ENCODE peak calls at places on chromosomes 2 and 18, in seven cellular contexts. One of them, this sample, is unnamed.

GRCh38 chr2:159010963-159011362 is 42.5 kb downstream of the TANC1 start:
- DNase-seq in heart right ventricle: no peak
- DNase-seq in sigmoid colon: no peak
- DNase-seq in nephron progenitor cell: no peak
- DNase-seq in A549: no peak
- DNase-seq in GM12865: no peak
- DNase-seq in AG09309: no peak
- DNase-seq in this sample: no peak

GRCh38 chr2:79129260-79129659 is 9.0 kb downstream of the REG1A start:
- DNase-seq in GM12865: no peak
- DNase-seq in heart right ventricle: no peak
- DNase-seq in AG09309: no peak
- DNase-seq in A549: no peak
- DNase-seq in sigmoid colon: no peak
- DNase-seq in nephron progenitor cell: no peak
- DNase-seq in this sample: no peak

GRCh38 chr18:8765692-8766463 is 60.5 kb downstream of the MTCL1 start:
- DNase-seq in heart right ventricle: no peak
- DNase-seq in GM12865: no peak
- DNase-seq in nephron progenitor cell: no peak
- DNase-seq in A549: no peak
- DNase-seq in sigmoid colon: no peak
- DNase-seq in AG09309: no peak
- DNase-seq in this sample: no peak

GRCh38 chr2:467101-467500 is 179.2 kb upstream of the ALKAL2 start:
- DNase-seq in A549: no peak
- DNase-seq in nephron progenitor cell: no peak
- DNase-seq in heart right ventricle: no peak
- DNase-seq in sigmoid colon: no peak
- DNase-seq in GM12865: no peak
- DNase-seq in AG09309: no peak
- DNase-seq in this sample: no peak

GRCh38 chr2:168424112-168424951 is 31.7 kb upstream of the CERS6 start:
- DNase-seq in A549: no peak
- DNase-seq in sigmoid colon: no peak
- DNase-seq in GM12865: peak
- DNase-seq in heart right ventricle: no peak
- DNase-seq in AG09309: peak
- DNase-seq in nephron progenitor cell: no peak
- DNase-seq in this sample: no peak

GRCh38 chr2:52658598-52658997 is 1109.0 kb upstream of the CHAC2 start:
- DNase-seq in AG09309: no peak
- DNase-seq in A549: no peak
- DNase-seq in sigmoid colon: no peak
- DNase-seq in heart right ventricle: no peak
- DNase-seq in nephron progenitor cell: no peak
- DNase-seq in GM12865: no peak
- DNase-seq in this sample: no peak

GRCh38 chr18:79855147-79855910 is 57.6 kb downstream of the KCNG2 start:
- DNase-seq in GM12865: peak
- DNase-seq in sigmoid colon: no peak
- DNase-seq in nephron progenitor cell: no peak
- DNase-seq in AG09309: no peak
- DNase-seq in A549: no peak
- DNase-seq in heart right ventricle: no peak
- DNase-seq in this sample: no peak

GRCh38 chr2:37648316-37649011 is 23.0 kb downstream of the CDC42EP3 start:
- DNase-seq in sigmoid colon: peak
- DNase-seq in nephron progenitor cell: no peak
- DNase-seq in heart right ventricle: peak
- DNase-seq in A549: no peak
- DNase-seq in AG09309: no peak
- DNase-seq in GM12865: peak
- DNase-seq in this sample: no peak

GRCh38 chr2:175926272-175926671 is 75.8 kb downstream of the LNPK start:
- DNase-seq in A549: no peak
- DNase-seq in sigmoid colon: no peak
- DNase-seq in nephron progenitor cell: no peak
- DNase-seq in GM12865: no peak
- DNase-seq in AG09309: peak
- DNase-seq in heart right ventricle: no peak
- DNase-seq in this sample: no peak

GRCh38 chr2:204051476-204051875 is 114.9 kb downstream of the ICOS start:
- DNase-seq in heart right ventricle: no peak
- DNase-seq in sigmoid colon: no peak
- DNase-seq in GM12865: no peak
- DNase-seq in AG09309: no peak
- DNase-seq in A549: peak
- DNase-seq in nephron progenitor cell: no peak
- DNase-seq in this sample: no peak

GRCh38 chr18:58579561-58580047 is 49.3 kb downstream of the ALPK2 start:
- DNase-seq in heart right ventricle: no peak
- DNase-seq in GM12865: no peak
- DNase-seq in nephron progenitor cell: no peak
- DNase-seq in A549: peak
- DNase-seq in sigmoid colon: no peak
- DNase-seq in AG09309: peak
- DNase-seq in this sample: no peak

GRCh38 chr2:200352631-200353030 is 46.1 kb downstream of the SPATS2L start:
- DNase-seq in AG09309: no peak
- DNase-seq in GM12865: no peak
- DNase-seq in A549: no peak
- DNase-seq in nephron progenitor cell: no peak
- DNase-seq in sigmoid colon: no peak
- DNase-seq in heart right ventricle: no peak
- DNase-seq in this sample: no peak

GRCh38 chr2:20080415-20080814 is 29.0 kb upstream of the LAPTM4A start:
- DNase-seq in sigmoid colon: no peak
- DNase-seq in GM12865: no peak
- DNase-seq in AG09309: no peak
- DNase-seq in heart right ventricle: no peak
- DNase-seq in A549: no peak
- DNase-seq in nephron progenitor cell: no peak
- DNase-seq in this sample: no peak

GRCh38 chr2:98538280-98539041 is 69.9 kb downstream of the COA5 start:
- DNase-seq in sigmoid colon: no peak
- DNase-seq in A549: no peak
- DNase-seq in nephron progenitor cell: no peak
- DNase-seq in GM12865: no peak
- DNase-seq in AG09309: peak
- DNase-seq in heart right ventricle: no peak
- DNase-seq in this sample: no peak

GRCh38 chr2:42510191-42510929 is 16.6 kb upstream of the KCNG3 start:
- DNase-seq in AG09309: no peak
- DNase-seq in A549: no peak
- DNase-seq in sigmoid colon: peak
- DNase-seq in GM12865: no peak
- DNase-seq in nephron progenitor cell: no peak
- DNase-seq in heart right ventricle: no peak
- DNase-seq in this sample: no peak

GRCh38 chr2:97796465-97797126 is 83.2 kb downstream of the ZAP70 start:
- DNase-seq in heart right ventricle: no peak
- DNase-seq in GM12865: no peak
- DNase-seq in A549: no peak
- DNase-seq in sigmoid colon: no peak
- DNase-seq in nephron progenitor cell: no peak
- DNase-seq in AG09309: no peak
- DNase-seq in this sample: no peak

GRCh38 chr2:150866431-150866830 is 379.0 kb upstream of the RND3 start:
- DNase-seq in nephron progenitor cell: no peak
- DNase-seq in GM12865: no peak
- DNase-seq in A549: no peak
- DNase-seq in AG09309: no peak
- DNase-seq in sigmoid colon: no peak
- DNase-seq in heart right ventricle: no peak
- DNase-seq in this sample: no peak

GRCh38 chr2:159614534-159615186 is 1.7 kb downstream of the BAZ2B start:
- DNase-seq in GM12865: no peak
- DNase-seq in A549: no peak
- DNase-seq in heart right ventricle: no peak
- DNase-seq in nephron progenitor cell: no peak
- DNase-seq in sigmoid colon: no peak
- DNase-seq in AG09309: no peak
- DNase-seq in this sample: no peak

GRCh38 chr2:17540813-17541513 is 467 bp downstream of the VSNL1 start:
- DNase-seq in sigmoid colon: no peak
- DNase-seq in nephron progenitor cell: no peak
- DNase-seq in heart right ventricle: no peak
- DNase-seq in GM12865: no peak
- DNase-seq in AG09309: no peak
- DNase-seq in A549: no peak
- DNase-seq in this sample: no peak
- TF ChIP-seq CTCF in sigmoid colon: no peak
- TF ChIP-seq CTCF in nephron progenitor cell: no peak
- TF ChIP-seq CTCF in heart right ventricle: no peak
- TF ChIP-seq CTCF in GM12865: no peak
- TF ChIP-seq CTCF in AG09309: no peak
- TF ChIP-seq CTCF in A549: no peak
- TF ChIP-seq CTCF in this sample: no peak

GRCh38 chr2:48946444-48947048 is 191.0 kb upstream of the LHCGR start:
- DNase-seq in nephron progenitor cell: peak
- DNase-seq in GM12865: peak
- DNase-seq in sigmoid colon: peak
- DNase-seq in heart right ventricle: peak
- DNase-seq in AG09309: peak
- DNase-seq in A549: peak
- DNase-seq in this sample: peak
- TF ChIP-seq CTCF in nephron progenitor cell: peak
- TF ChIP-seq CTCF in GM12865: peak
- TF ChIP-seq CTCF in sigmoid colon: peak
- TF ChIP-seq CTCF in heart right ventricle: peak
- TF ChIP-seq CTCF in AG09309: peak
- TF ChIP-seq CTCF in A549: peak
- TF ChIP-seq CTCF in this sample: peak

DNA sequence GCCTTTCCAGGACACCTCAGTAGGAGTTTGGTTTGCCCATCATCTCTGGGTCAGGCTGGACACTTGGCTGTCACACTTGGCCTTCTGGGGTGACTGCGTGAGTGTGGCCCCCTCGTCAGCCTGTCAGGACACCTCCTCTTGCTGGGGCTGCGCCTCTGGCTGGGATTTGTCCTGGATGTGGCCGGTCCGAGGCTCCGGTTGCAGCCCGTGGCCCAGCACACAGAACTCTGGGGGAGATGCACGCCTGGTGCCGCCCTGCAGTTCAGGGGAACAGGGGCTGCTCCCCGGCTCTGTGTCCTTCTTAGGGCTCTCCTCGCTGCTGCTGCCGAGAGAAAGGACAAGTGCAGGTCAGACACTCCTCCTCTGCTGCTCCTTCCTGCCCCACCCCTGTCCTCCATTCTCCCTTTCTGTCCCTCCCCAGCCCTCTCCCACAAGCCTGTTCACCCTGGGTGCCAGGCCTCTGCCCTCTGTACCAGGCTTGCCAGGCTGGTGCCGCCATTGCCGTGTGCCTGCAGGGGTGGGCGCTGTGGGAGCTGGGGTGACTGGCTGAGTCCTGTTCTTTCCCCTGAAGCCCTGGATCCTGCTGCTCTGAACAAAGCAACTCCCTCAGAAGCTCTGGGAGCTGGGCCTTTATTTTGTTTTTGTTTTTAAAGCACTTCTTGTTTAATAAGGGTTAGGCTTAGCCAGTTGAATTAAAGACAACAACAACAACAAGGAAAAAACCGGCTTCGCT is 9.4 kb downstream of the PCARE start:
- DNase-seq in heart right ventricle: no peak
- DNase-seq in sigmoid colon: no peak
- DNase-seq in nephron progenitor cell: no peak
- DNase-seq in GM12865: no peak
- DNase-seq in A549: no peak
- DNase-seq in AG09309: no peak
- DNase-seq in this sample: no peak
- TF ChIP-seq CTCF in heart right ventricle: no peak
- TF ChIP-seq CTCF in sigmoid colon: no peak
- TF ChIP-seq CTCF in nephron progenitor cell: no peak
- TF ChIP-seq CTCF in GM12865: no peak
- TF ChIP-seq CTCF in A549: no peak
- TF ChIP-seq CTCF in AG09309: no peak
- TF ChIP-seq CTCF in this sample: no peak

DNA sequence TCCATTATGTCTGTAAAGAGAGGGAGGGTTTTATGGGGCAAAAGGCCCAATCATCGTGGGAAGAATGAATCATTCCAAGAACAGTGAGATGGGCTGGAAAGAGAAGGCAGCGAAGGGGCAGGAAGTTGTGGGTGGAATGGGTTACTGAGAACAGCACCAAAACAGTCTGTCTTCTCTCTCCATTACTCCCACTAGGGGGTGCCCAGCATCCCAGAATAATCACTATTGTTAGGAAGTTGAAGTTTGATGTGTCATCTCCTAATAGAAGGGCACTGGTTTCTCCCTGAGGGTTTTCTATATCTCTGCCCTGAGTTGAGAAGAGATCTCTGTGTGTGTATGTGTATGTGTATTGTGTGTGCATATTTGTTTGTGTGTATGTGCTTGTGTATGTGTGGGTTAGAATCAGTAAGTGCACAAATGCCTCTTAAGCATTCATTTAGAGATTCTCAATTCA is 76.6 kb upstream of the MAP4K3 start:
- DNase-seq in sigmoid colon: peak
- DNase-seq in A549: peak
- DNase-seq in heart right ventricle: peak
- DNase-seq in nephron progenitor cell: peak
- DNase-seq in AG09309: peak
- DNase-seq in GM12865: peak
- DNase-seq in this sample: peak
- TF ChIP-seq CTCF in sigmoid colon: peak
- TF ChIP-seq CTCF in A549: peak
- TF ChIP-seq CTCF in heart right ventricle: peak
- TF ChIP-seq CTCF in nephron progenitor cell: peak
- TF ChIP-seq CTCF in AG09309: peak
- TF ChIP-seq CTCF in GM12865: peak
- TF ChIP-seq CTCF in this sample: peak

This sample was measured in uterus.